ENCODE peak calls at places on chromosomes 2 and 18, in eight cellular contexts. I is uterus; Q is mesendoderm; U is thyroid gland; C is heart right ventricle; D is lung; R is CD8-positive, alpha-beta T cell; K is fibroblast of lung. E is an unnamed sample. For H3K36me3 and H3K4me1, the result is how much of the 10 kb centered on the place peaks cover.

GRCh38 chr18:57624988-57625387 is 3.4 kb upstream of the NARS1 start:
- DNase-seq in D (no peak), I (no peak), K (peak), U (no peak), R (no peak), C (no peak), Q (peak), E (no peak)

GRCh38 chr2:196166876-196167275 is 4.5 kb downstream of the STK17B start:
- DNase-seq in Q (no peak), U (no peak), D (no peak), K (peak), R (no peak), C (no peak), I (no peak), E (no peak)

GRCh38 chr18:24426398-24427294 is at the start of gene IMPACT:
- DNase-seq in C (peak), D (peak), U (peak), Q (peak), K (peak), I (peak), R (peak), E (peak)

GRCh38 chr2:67797801-67798535 is 264.8 kb downstream of the C1D start:
- DNase-seq in I (no peak), D (peak), Q (peak), U (no peak), K (peak), R (no peak), C (no peak), E (no peak)

GRCh38 chr2:225566798-225567197 is 167.3 kb downstream of the NYAP2 start:
- DNase-seq in R (no peak), K (no peak), I (no peak), U (no peak), C (no peak), Q (no peak), D (no peak), E (no peak)

GRCh38 chr18:61502472-61502871 is 169.2 kb downstream of the CDH20 start:
- DNase-seq in Q (peak), R (no peak), U (no peak), K (peak), D (no peak), I (peak), C (no peak), E (no peak)

GRCh38 chr2:219386532-219387280 is 1.0 kb downstream of the DNPEP start:
- DNase-seq in K (peak), D (peak), R (peak), U (no peak), Q (no peak), C (no peak), I (no peak), E (no peak)

GRCh38 chr18:42268186-42268725 is 313.2 kb downstream of the PIK3C3 start:
- DNase-seq in D (no peak), K (no peak), R (no peak), C (no peak), U (no peak), I (no peak), Q (no peak), E (no peak)

GRCh38 chr2:133717497-133717896 is 149.2 kb upstream of the NCKAP5 start:
- DNase-seq in K (no peak), U (no peak), Q (no peak), D (no peak), I (no peak), R (no peak), C (no peak), E (no peak)

GRCh38 chr2:44184106-44184505 is 15.4 kb downstream of the PPM1B start:
- DNase-seq in Q (no peak), U (no peak), C (no peak), D (no peak), I (no peak), K (no peak), R (no peak), E (no peak)

GRCh38 chr2:1601471-1602358 is 142.6 kb downstream of the PXDN start:
- DNase-seq in K (peak), Q (no peak), D (no peak), R (no peak), I (no peak), C (peak), U (no peak), E (no peak)

GRCh38 chr2:63699549-63699839 is 110.7 kb downstream of the MDH1 start:
- DNase-seq in R (no peak), K (peak), C (no peak), U (no peak), I (no peak), Q (no peak), D (no peak), E (no peak)

GRCh38 chr2:135664623-135665068 is 77.0 kb upstream of the UBXN4 start:
- DNase-seq in Q (no peak), I (no peak), C (no peak), U (no peak), R (no peak), K (no peak), D (no peak), E (no peak)

GRCh38 chr2:207467716-207468347 is 61.9 kb upstream of the CREB1 start:
- DNase-seq in I (no peak), C (no peak), R (no peak), K (peak), D (no peak), U (no peak), Q (no peak), E (no peak)

GRCh38 chr18:76453057-76453561 is 41.9 kb downstream of the ZNF516 start:
- DNase-seq in K (no peak), R (no peak), Q (no peak), I (no peak), C (no peak), U (no peak), D (no peak), E (no peak)

GRCh38 chr2:149017116-149017985 is 21.1 kb upstream of the LYPD6B start:
- DNase-seq in U (peak), K (peak), C (peak), D (peak), I (peak), Q (peak), R (peak), E (peak)

GRCh38 chr2:127591221-127591923 is 54.6 kb upstream of the GPR17 start:
- DNase-seq in C (peak), R (peak), I (peak), Q (peak), U (peak), K (peak), D (peak), E (peak)

GRCh38 chr2:32210767-32211408 is 45.2 kb downstream of the SLC30A6 start:
- DNase-seq in C (no peak), K (no peak), D (no peak), I (no peak), U (no peak), R (no peak), Q (no peak), E (no peak)

GRCh38 chr18:29644276-29644675 is 1398.3 kb downstream of the DSC3 start:
- DNase-seq in D (no peak), K (no peak), Q (no peak), I (no peak), R (no peak), C (no peak), U (no peak), E (no peak)

GRCh38 chr2:177772529-177772928 is 300.0 kb downstream of the PDE11A start:
- DNase-seq in I (no peak), U (no peak), K (peak), D (no peak), C (no peak), Q (peak), R (no peak), E (no peak)

GRCh38 chr2:176967911-176968451 is 244.6 kb upstream of the HNRNPA3 start:
- DNase-seq in I (no peak), R (no peak), Q (no peak), D (no peak), C (no peak), U (no peak), K (no peak), E (no peak)

GRCh38 chr2:201343559-201343958 is 13.6 kb downstream of the FLACC1 start:
- DNase-seq in K (no peak), D (no peak), I (no peak), U (no peak), Q (no peak), R (no peak), C (no peak), E (no peak)

GRCh38 chr18:76456018-76456750 is 38.9 kb downstream of the ZNF516 start:
- DNase-seq in K (no peak), U (no peak), C (no peak), Q (no peak), I (no peak), R (no peak), D (no peak), E (no peak)

GRCh38 chr2:78999410-78999809 is 26.1 kb upstream of the REG3G start:
- DNase-seq in Q (no peak), D (no peak), I (no peak), C (no peak), R (no peak), K (peak), U (no peak), E (no peak)

GRCh38 chr2:96407041-96407918 is 71.7 kb downstream of the NCAPH start:
- DNase-seq in I (peak), C (peak), D (peak), U (peak), K (peak), R (peak), Q (peak), E (peak)

GRCh38 chr2:60558536-60558935 is 5.1 kb upstream of the BCL11A start:
- DNase-seq in R (no peak), Q (no peak), C (no peak), K (no peak), U (no peak), I (no peak), D (no peak), E (no peak)

GRCh38 chr18:7872569-7872968 is 305.5 kb downstream of the PTPRM start:
- DNase-seq in R (no peak), C (no peak), K (peak), U (peak), D (peak), Q (peak), I (no peak), E (no peak)

GRCh38 chr18:35577045-35577848 is 4.3 kb upstream of the GALNT1 start:
- DNase-seq in C (no peak), K (no peak), D (no peak), R (no peak), U (no peak), I (no peak), Q (no peak), E (no peak)

GRCh38 chr2:136057023-136057801 is 60.7 kb downstream of the CXCR4 start:
- DNase-seq in R (no peak), K (no peak), C (no peak), I (no peak), Q (no peak), D (no peak), U (no peak), E (no peak)

GRCh38 chr18:68791801-68792200 is 6.1 kb upstream of the CCDC102B start:
- DNase-seq in D (no peak), U (no peak), I (no peak), K (peak), Q (no peak), C (no peak), R (no peak), E (no peak)

GRCh38 chr18:25349131-25349925 is 2.6 kb downstream of the ZNF521 start:
- DNase-seq in Q (peak), K (peak), R (no peak), C (peak), I (peak), U (peak), D (no peak), E (no peak)

GRCh38 chr2:145094353-145094752 is 574.4 kb upstream of the ZEB2 start:
- DNase-seq in K (no peak), U (no peak), Q (no peak), D (no peak), C (no peak), R (no peak), I (no peak), E (no peak)

GRCh38 chr2:179876266-179876665 is 14.9 kb upstream of the ZNF385B start:
- DNase-seq in C (no peak), U (no peak), D (no peak), I (no peak), R (no peak), K (no peak), Q (no peak), E (no peak)

GRCh38 chr2:126795661-126796060 is 103.0 kb upstream of the TEX51 start:
- DNase-seq in C (no peak), K (no peak), I (no peak), Q (no peak), U (no peak), D (no peak), R (no peak), E (peak)

GRCh38 chr2:186576614-186577013 is 13.2 kb upstream of the ITGAV start:
- DNase-seq in K (peak), U (peak), R (no peak), C (no peak), D (no peak), I (no peak), Q (no peak), E (no peak)

GRCh38 chr2:38037757-38038615 is 38.0 kb downstream of the CYP1B1 start:
- DNase-seq in C (peak), R (no peak), I (peak), Q (peak), D (no peak), K (peak), U (peak), E (no peak)

GRCh38 chr18:67104700-67105284 is 411.7 kb downstream of the DSEL start:
- DNase-seq in R (peak), Q (peak), D (peak), U (peak), C (no peak), K (peak), I (no peak), E (peak)

GRCh38 chr2:3427272-3427671 is 47.8 kb downstream of the TRAPPC12 start:
- DNase-seq in R (no peak), K (no peak), U (no peak), I (no peak), D (no peak), Q (no peak), C (no peak), E (no peak)

GRCh38 chr2:3430740-3431490 is 51.4 kb downstream of the TRAPPC12 start:
- DNase-seq in C (no peak), K (no peak), U (no peak), Q (no peak), D (no peak), R (no peak), I (no peak), E (no peak)

GRCh38 chr2:3428577-3428976 is 49.1 kb downstream of the TRAPPC12 start:
- DNase-seq in D (no peak), Q (no peak), C (no peak), I (no peak), R (no peak), U (no peak), K (no peak), E (no peak)

GRCh38 chr2:3430211-3430610 is 50.7 kb downstream of the TRAPPC12 start:
- DNase-seq in C (no peak), D (no peak), I (no peak), K (peak), Q (no peak), U (no peak), R (no peak), E (no peak)

DNA sequence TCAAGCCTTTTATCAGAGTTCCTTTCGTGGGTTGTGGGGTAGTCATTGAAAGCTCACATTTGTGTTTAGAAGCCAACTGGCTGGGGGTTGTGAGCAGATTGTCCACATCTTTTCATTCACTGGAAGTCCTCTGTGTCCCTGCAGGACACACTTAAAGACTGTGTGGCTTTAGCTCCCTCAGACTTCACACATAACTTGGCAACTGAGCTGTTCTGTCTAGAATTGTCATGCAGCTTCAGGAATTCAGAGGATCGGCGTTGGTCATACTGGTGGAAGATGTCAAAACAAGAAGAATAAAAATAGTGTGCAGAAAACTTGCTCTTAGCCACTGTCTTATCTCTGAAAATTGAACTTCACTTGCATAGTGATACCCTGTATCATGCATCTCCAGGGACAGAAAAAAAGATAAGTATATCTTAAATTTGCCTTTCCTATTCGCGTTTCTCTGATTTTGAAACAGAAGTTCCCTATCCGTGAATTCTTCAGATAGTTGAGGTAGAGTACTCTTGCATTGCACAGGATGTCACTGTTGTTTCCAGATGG is 49.6 kb downstream of the TRAPPC12 start:
- DNase-seq in Q (no peak), D (no peak), C (no peak), I (no peak), K (no peak), U (no peak), R (no peak), E (no peak)
- H3K36me3 ChIP-seq in Q (under half), D (under half), C (under half), I (under half), K (under half), U (under half), R (under half), E (half or more)

DNA sequence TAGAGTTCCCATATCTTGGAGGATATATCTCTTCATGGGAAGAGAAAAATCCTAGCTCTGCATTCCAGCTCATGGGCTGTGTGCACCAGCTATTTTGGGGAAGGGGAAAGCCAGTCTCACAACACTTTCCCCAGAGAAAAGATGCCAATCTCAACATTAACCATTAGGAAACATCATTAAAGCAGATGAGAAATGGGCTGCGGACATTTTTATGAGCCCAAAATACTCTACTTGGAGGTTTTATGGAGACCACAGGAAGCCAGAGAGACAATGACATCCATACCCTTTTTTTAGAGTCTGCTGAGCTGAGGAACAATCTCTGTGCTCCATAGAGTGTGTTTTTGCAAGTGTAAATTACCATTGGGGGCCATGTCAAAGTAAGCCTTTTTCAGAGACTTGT is 213.6 kb downstream of the TRIB2 start:
- DNase-seq in R (no peak), K (no peak), C (no peak), U (no peak), I (no peak), Q (no peak), D (no peak), E (no peak)
- H3K4me1 ChIP-seq in R (under half), K (under half), C (under half), U (under half), I (under half), Q (under half), D (under half), E (under half)

DNA sequence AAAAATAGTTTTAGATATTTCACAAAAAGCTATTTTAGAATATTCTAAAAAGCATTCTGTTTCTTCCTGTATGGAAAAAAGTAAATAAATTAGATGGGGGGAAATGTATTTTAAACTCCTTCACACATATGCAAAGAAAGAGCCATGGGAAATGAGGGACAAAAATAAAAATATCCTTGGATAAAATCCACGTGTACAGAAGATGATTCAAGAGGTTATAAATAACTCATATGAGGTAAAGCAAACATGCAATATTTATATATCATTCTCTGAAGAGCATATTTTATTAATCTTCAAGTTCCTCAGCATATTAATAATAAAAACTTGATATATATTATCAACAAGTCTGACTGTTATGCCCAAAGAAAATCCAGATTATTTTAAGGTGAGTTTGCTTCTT is 8.8 kb upstream of the GFPT1 start:
- DNase-seq in U (no peak), R (no peak), I (no peak), K (no peak), D (no peak), Q (no peak), C (no peak), E (no peak)
- H3K36me3 ChIP-seq in U (under half), R (under half), I (under half), K (under half), D (under half), Q (under half), C (under half), E (half or more)

DNA sequence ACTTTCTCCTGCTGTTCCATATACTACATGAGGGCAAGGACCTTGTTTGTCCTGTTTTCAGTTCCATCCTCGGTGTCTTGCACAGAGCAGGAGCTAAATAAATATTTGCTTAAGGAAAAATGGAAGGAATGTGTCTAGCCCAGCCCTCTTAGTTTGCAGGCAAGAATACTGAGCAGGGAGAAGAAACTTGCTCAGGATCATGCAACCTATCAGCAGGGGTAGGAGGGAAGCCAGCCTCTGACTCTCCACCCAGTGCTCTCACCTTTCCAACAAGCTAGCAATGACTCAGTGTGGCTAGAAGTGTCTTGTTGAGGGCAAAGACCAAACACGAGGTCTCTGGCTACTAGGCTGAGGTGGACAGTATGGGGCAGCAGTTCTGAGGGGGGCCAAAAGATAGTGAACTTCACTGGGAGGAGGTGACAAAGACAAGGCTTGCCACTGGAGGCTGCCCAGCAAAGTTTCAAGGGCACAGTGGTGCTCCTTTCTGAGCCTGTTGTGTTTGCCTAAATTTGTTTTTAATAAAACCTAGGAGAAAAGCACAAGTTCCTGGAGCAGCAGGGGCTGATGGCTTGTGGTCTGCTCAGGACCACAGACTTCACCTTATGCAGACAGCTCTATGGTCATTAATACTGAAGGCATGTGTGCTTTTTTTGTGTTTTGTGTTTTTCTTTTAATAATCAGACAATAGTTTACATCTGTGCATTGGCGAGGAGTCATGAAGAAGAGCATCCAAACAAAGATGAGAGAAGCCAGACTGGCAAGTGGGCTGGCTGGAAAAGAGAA is 49.1 kb upstream of the CTAGE1 start:
- DNase-seq in R (no peak), I (no peak), Q (no peak), U (peak), D (peak), C (peak), K (peak), E (no peak)
- H3K4me1 ChIP-seq in R (under half), I (under half), Q (under half), U (half or more), D (under half), C (under half), K (under half), E (under half)

GRCh38 chr2:14257801-14258507 is 374.6 kb upstream of the LRATD1 start:
- DNase-seq in K (no peak), C (no peak), I (no peak), R (no peak), D (no peak), Q (no peak), U (no peak), E (no peak)

GRCh38 chr2:14263053-14263452 is 369.5 kb upstream of the LRATD1 start:
- DNase-seq in K (no peak), Q (no peak), R (no peak), C (no peak), D (no peak), U (no peak), I (no peak), E (no peak)

GRCh38 chr2:14256890-14257289 is 375.6 kb upstream of the LRATD1 start:
- DNase-seq in R (no peak), K (peak), Q (peak), I (no peak), D (no peak), C (no peak), U (no peak), E (no peak)

GRCh38 chr2:14261771-14262170 is 370.7 kb upstream of the LRATD1 start:
- DNase-seq in Q (no peak), K (no peak), C (no peak), U (no peak), D (no peak), R (no peak), I (no peak), E (no peak)
- H3K36me3 ChIP-seq in Q (under half), K (under half), C (under half), U (under half), D (under half), R (under half), I (under half), E (under half)